ENCODE peak calls at places on chromosomes 13 and 19, in eight cellular contexts. X is HFF-Myc, E is immature natural killer cell, J is EL, N is iPS-NIHi11, S is germinal center, Y is aorta, D is posterior cingulate gyrus. V is an unnamed sample.

GRCh38 chr13:36261976-36262375 is 35.6 kb downstream of the CCDC169 start:
- DNase-seq in S (no peak), J (no peak), N (no peak), D (no peak), E (no peak), Y (no peak), X (no peak), V (no peak)

GRCh38 chr19:3132971-3133792 is 2.7 kb upstream of the GNA15 start:
- DNase-seq in E (peak; percentile 90), N (peak; percentile 37), S (peak; percentile 32), D (no peak), J (peak; percentile 49), X (no peak), Y (no peak), V (no peak)

GRCh38 chr19:16153582-16154336 is 10.3 kb downstream of the HSH2D start:
- DNase-seq in N (peak; percentile 12), Y (no peak), E (no peak), D (no peak), X (no peak), J (no peak), S (no peak), V (no peak)

GRCh38 chr19:58093071-58093470 is 5.0 kb downstream of the ZSCAN18 start:
- DNase-seq in D (no peak), X (no peak), J (no peak), E (no peak), S (no peak), Y (no peak), N (no peak), V (no peak)

GRCh38 chr19:6519289-6519688 is 11.5 kb upstream of the TNFSF9 start:
- DNase-seq in N (no peak), E (no peak), Y (no peak), X (no peak), D (no peak), S (no peak), J (peak; percentile 76), V (no peak)

GRCh38 chr13:44758595-44759221 is 182.6 kb upstream of the TSC22D1 start:
- DNase-seq in N (no peak), X (peak; percentile 65), Y (no peak), J (peak; percentile 85), D (no peak), S (no peak), E (no peak), V (peak; percentile 73)

GRCh38 chr19:2046046-2046907 is 4.8 kb downstream of the MKNK2 start:
- DNase-seq in N (no peak), Y (peak; percentile 77), E (no peak), S (no peak), X (no peak), D (no peak), J (no peak), V (peak; percentile 49)

GRCh38 chr13:109454167-109454917 is 332.0 kb downstream of the IRS2 start:
- DNase-seq in D (no peak), N (no peak), E (no peak), X (no peak), Y (peak; percentile 79), S (no peak), J (no peak), V (no peak)

GRCh38 chr13:65946387-65946786 is 1283.7 kb downstream of the PCDH9 start:
- DNase-seq in J (no peak), D (no peak), X (no peak), N (no peak), Y (no peak), S (no peak), E (no peak), V (no peak)

GRCh38 chr19:11767633-11768133 is 883 bp downstream of the ZNF441 start:
- DNase-seq in Y (peak; percentile 76), E (no peak), N (peak; percentile 6), X (no peak), J (peak; percentile 37), D (peak; percentile 13), S (peak; percentile 11), V (peak; percentile 53)

GRCh38 chr19:36060430-36060829 is 5.7 kb downstream of the WDR62 start:
- DNase-seq in E (peak; percentile 13), Y (no peak), J (peak; percentile 43), X (no peak), S (peak; percentile 37), D (peak; percentile 86), N (peak; percentile 80), V (peak; percentile 74)

GRCh38 chr13:104318121-104318520 is 1251.9 kb upstream of the SLC10A2 start:
- DNase-seq in E (no peak), Y (no peak), J (no peak), X (no peak), S (no peak), D (no peak), N (no peak), V (no peak)

GRCh38 chr13:49810825-49811526 is 18.5 kb upstream of the KPNA3 start:
- DNase-seq in X (no peak), E (no peak), N (no peak), S (no peak), Y (no peak), D (no peak), J (peak; percentile 64), V (peak; percentile 62)

GRCh38 chr19:2603320-2603719 is 99.2 kb downstream of the GNG7 start:
- DNase-seq in S (no peak), Y (peak; percentile 88), N (peak; percentile 33), E (no peak), D (no peak), J (peak; percentile 74), X (no peak), V (peak; percentile 85)